ENCODE peak calls at places on chromosomes 13 and 19, in seven cellular contexts. H, T, Z, M, E, R and U are unnamed samples.

GRCh38 chr19:3467437-3468198 is 12.7 kb downstream of the SMIM24 start:
- DNase-seq in H (no peak), T (no peak), Z (no peak), M (no peak), E (no peak), R (no peak), U (no peak)

GRCh38 chr19:14821958-14822357 is 13.0 kb downstream of the OR7A5 start:
- DNase-seq in H (no peak), T (no peak), Z (no peak), M (no peak), E (no peak), R (no peak), U (no peak)

GRCh38 chr19:49447485-49448431 is 3.9 kb downstream of the PIH1D1 start:
- DNase-seq in H (peak; percentile 50), T (no peak), Z (no peak), M (peak; percentile 68), E (no peak), R (no peak), U (no peak)

GRCh38 chr13:66835040-66835628 is 395.0 kb downstream of the PCDH9 start:
- DNase-seq in H (no peak), T (no peak), Z (no peak), M (peak; percentile 66), E (no peak), R (peak; percentile 67), U (no peak)

GRCh38 chr13:38417241-38417640 is 67.6 kb downstream of the UFM1 start:
- DNase-seq in H (no peak), T (no peak), Z (no peak), M (no peak), E (no peak), R (no peak), U (no peak)

GRCh38 chr13:75180805-75181455 is 301.0 kb downstream of the TBC1D4 start:
- DNase-seq in H (no peak), T (no peak), Z (no peak), M (peak; percentile 25), E (peak; percentile 43), R (no peak), U (no peak)

GRCh38 chr19:2150794-2151338 is 500 bp downstream of the AP3D1 start:
- DNase-seq in H (no peak), T (no peak), Z (peak; percentile 28), M (no peak), E (no peak), R (no peak), U (peak; percentile 29)

GRCh38 chr13:54373211-54373610 is 1344.6 kb downstream of the OLFM4 start:
- DNase-seq in H (no peak), T (no peak), Z (no peak), M (no peak), E (no peak), R (no peak), U (no peak)

GRCh38 chr19:7152568-7152967 is 83.1 kb downstream of the ZNF557 start:
- DNase-seq in H (no peak), T (no peak), Z (no peak), M (peak; percentile 37), E (peak; percentile 6), R (no peak), U (no peak)

GRCh38 chr13:31048521-31048920 is 113.2 kb downstream of the HSPH1 start:
- DNase-seq in H (no peak), T (no peak), Z (no peak), M (peak; percentile 24), E (peak; percentile 49), R (peak; percentile 6), U (no peak)

GRCh38 chr19:18096258-18096657 is 1.3 kb upstream of the MAST3 start:
- DNase-seq in H (no peak), T (no peak), Z (no peak), M (no peak), E (no peak), R (no peak), U (no peak)

GRCh38 chr19:35030257-35031071 is at the start of gene SCN1B:
- DNase-seq in H (peak; percentile 22), T (no peak), Z (peak; percentile 38), M (peak; percentile 85), E (peak; percentile 65), R (peak; percentile 81), U (peak; percentile 55)

GRCh38 chr19:46776927-46777911 is 11.2 kb downstream of the SLC1A5 start:
- DNase-seq in H (no peak), T (no peak), Z (no peak), M (peak; percentile 55), E (no peak), R (no peak), U (no peak)

GRCh38 chr13:112980441-112980840 is 11.4 kb downstream of the MCF2L start:
- DNase-seq in H (no peak), T (no peak), Z (no peak), M (no peak), E (no peak), R (no peak), U (no peak)

GRCh38 chr19:17079710-17080440 is 4.3 kb downstream of the MYO9B start:
- DNase-seq in H (peak; percentile 61), T (peak; percentile 84), Z (peak; percentile 65), M (peak; percentile 90), E (peak; percentile 98), R (peak; percentile 90), U (no peak)

GRCh38 chr19:11278670-11279069 is 16.3 kb upstream of the DOCK6 start:
- DNase-seq in H (no peak), T (no peak), Z (no peak), M (no peak), E (no peak), R (no peak), U (no peak)

GRCh38 chr13:39913339-39913738 is 257.9 kb downstream of the COG6 start:
- DNase-seq in H (no peak), T (no peak), Z (no peak), M (no peak), E (no peak), R (no peak), U (no peak)

GRCh38 chr13:49356224-49356623 is 87.6 kb downstream of the CAB39L start:
- DNase-seq in H (no peak), T (no peak), Z (no peak), M (no peak), E (peak; percentile 95), R (no peak), U (no peak)

GRCh38 chr13:41029629-41030028 is 10.5 kb upstream of the ELF1 start:
- DNase-seq in H (no peak), T (no peak), Z (no peak), M (no peak), E (no peak), R (no peak), U (no peak)
- TF ChIP-seq CTCF in H (peak; percentile 51), T (peak; percentile 5), Z (no peak), M (no peak), E (no peak), R (no peak), U (no peak)

GRCh38 chr19:50804420-50805272 is 14.4 kb downstream of the ACP4 start:
- DNase-seq in H (peak; percentile 98), T (peak; percentile 92), Z (peak; percentile 97), M (peak; percentile 100), E (peak; percentile 99), R (peak; percentile 99), U (peak; percentile 97)
- TF ChIP-seq CTCF in H (no peak), T (no peak), Z (no peak), M (no peak), E (no peak), R (no peak), U (no peak)

GRCh38 chr19:51347209-51347928 is 5.4 kb upstream of the VSIG10L start:
- DNase-seq in H (no peak), T (no peak), Z (no peak), M (no peak), E (no peak), R (no peak), U (no peak)

GRCh38 chr19:51345076-51345620 is 3.2 kb upstream of the VSIG10L start:
- DNase-seq in H (no peak), T (no peak), Z (no peak), M (no peak), E (no peak), R (no peak), U (no peak)

GRCh38 chr19:51341976-51342580 is at the start of gene VSIG10L:
- DNase-seq in H (no peak), T (no peak), Z (no peak), M (no peak), E (no peak), R (no peak), U (no peak)

GRCh38 chr19:51342631-51343569 is 961 bp upstream of the VSIG10L start:
- DNase-seq in H (no peak), T (no peak), Z (no peak), M (no peak), E (no peak), R (no peak), U (no peak)

GRCh38 chr19:51346742-51347141 is 4.8 kb upstream of the VSIG10L start:
- DNase-seq in H (no peak), T (no peak), Z (no peak), M (no peak), E (no peak), R (no peak), U (no peak)
- TF ChIP-seq CTCF in H (peak; percentile 23), T (no peak), Z (no peak), M (no peak), E (no peak), R (no peak), U (no peak)

DNA sequence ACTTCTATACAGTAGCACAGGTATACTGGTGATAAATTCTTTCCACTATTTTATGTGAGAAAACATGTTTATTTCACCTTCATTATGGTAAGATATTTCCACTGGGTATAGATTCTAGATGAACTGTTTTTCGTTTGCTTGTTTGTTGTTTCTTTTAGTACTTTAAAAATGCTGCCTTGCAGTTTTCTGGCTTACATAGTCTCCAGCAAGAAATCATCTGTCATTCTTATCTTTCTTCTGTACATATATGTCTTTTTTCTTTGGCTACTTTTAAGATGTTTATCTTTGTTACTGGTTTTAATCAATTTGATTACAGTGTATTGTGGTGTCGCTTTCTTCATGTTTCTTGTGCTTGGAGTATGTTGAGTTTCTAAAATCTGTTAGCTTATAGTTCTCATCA is 333.3 kb upstream of the HTR2A start:
- DNase-seq in H (no peak), T (no peak), Z (no peak), M (no peak), E (no peak), R (no peak), U (no peak)
- TF ChIP-seq CTCF in H (no peak), T (no peak), Z (no peak), M (no peak), E (no peak), R (no peak), U (no peak)